ENCODE peak calls at places on chromosomes 11 and 22, in five cellular contexts. R, Z, T, O and Q are unnamed samples.

GRCh38 chr22:45867118-45867905 is 109.7 kb downstream of the WNT7B start:
- DNase-seq in R (peak; percentile 42), Z (no peak), T (peak; percentile 63), O (no peak), Q (no peak)

GRCh38 chr11:88338223-88338661 is 706 bp upstream of the CTSC start:
- DNase-seq in R (peak; percentile 57), Z (peak; percentile 43), T (peak; percentile 70), O (peak; percentile 61), Q (no peak)

GRCh38 chr11:71437879-71438278 is 10.3 kb downstream of the DHCR7 start:
- DNase-seq in R (peak; percentile 47), Z (no peak), T (no peak), O (no peak), Q (no peak)

GRCh38 chr11:130314184-130314748 is 451 bp downstream of the ZBTB44 start:
- DNase-seq in R (peak; percentile 58), Z (peak; percentile 29), T (peak; percentile 76), O (peak; percentile 74), Q (peak; percentile 71)

GRCh38 chr11:73159981-73160777 is 18.1 kb upstream of the FCHSD2 start:
- DNase-seq in R (no peak), Z (no peak), T (no peak), O (no peak), Q (no peak)

GRCh38 chr22:46619830-46620501 is at the start of gene GRAMD4:
- DNase-seq in R (peak; percentile 41), Z (no peak), T (no peak), O (peak; percentile 83), Q (no peak)

GRCh38 chr11:87473174-87473573 is 435.4 kb downstream of the TMEM135 start:
- DNase-seq in R (no peak), Z (no peak), T (no peak), O (no peak), Q (no peak)

GRCh38 chr22:38494498-38494897 is 11.6 kb downstream of the DDX17 start:
- DNase-seq in R (no peak), Z (no peak), T (no peak), O (no peak), Q (no peak)

GRCh38 chr11:96001037-96001436 is 77.1 kb upstream of the MTMR2 start:
- DNase-seq in R (peak; percentile 74), Z (no peak), T (no peak), O (peak; percentile 84), Q (peak; percentile 92)

GRCh38 chr22:45684169-45684568 is 12.5 kb downstream of the ATXN10 start:
- DNase-seq in R (no peak), Z (no peak), T (no peak), O (no peak), Q (no peak)

GRCh38 chr22:32050678-32051515 is 7.8 kb downstream of the SLC5A1 start:
- DNase-seq in R (peak; percentile 85), Z (peak; percentile 40), T (no peak), O (no peak), Q (no peak)

GRCh38 chr11:104142701-104143100 is 21.2 kb downstream of the PDGFD start:
- DNase-seq in R (no peak), Z (no peak), T (no peak), O (no peak), Q (no peak)

GRCh38 chr11:77199346-77199745 is 71.3 kb downstream of the MYO7A start:
- DNase-seq in R (peak; percentile 87), Z (no peak), T (peak; percentile 41), O (no peak), Q (peak; percentile 13)

GRCh38 chr11:16456366-16456765 is 100.0 kb upstream of the SOX6 start:
- DNase-seq in R (no peak), Z (no peak), T (no peak), O (no peak), Q (no peak)

GRCh38 chr22:32542332-32543019 is 67.9 kb downstream of the FBXO7 start:
- DNase-seq in R (no peak), Z (no peak), T (peak; percentile 56), O (peak; percentile 85), Q (peak; percentile 75)

GRCh38 chr11:18461909-18462308 is 6.3 kb downstream of the LDHAL6A start:
- DNase-seq in R (no peak), Z (no peak), T (no peak), O (no peak), Q (no peak)

GRCh38 chr11:3193373-3194015 is 25.1 kb downstream of the MRGPRG start:
- DNase-seq in R (peak; percentile 5), Z (no peak), T (no peak), O (no peak), Q (no peak)

GRCh38 chr22:33569547-33569946 is 350.7 kb downstream of the LARGE1 start:
- DNase-seq in R (no peak), Z (no peak), T (no peak), O (no peak), Q (no peak)

GRCh38 chr11:110529043-110529442 is 99.3 kb downstream of the FDX1 start:
- DNase-seq in R (no peak), Z (no peak), T (no peak), O (no peak), Q (no peak)

GRCh38 chr11:12706531-12707499 is 32.6 kb downstream of the TEAD1 start:
- DNase-seq in R (peak; percentile 42), Z (no peak), T (no peak), O (peak; percentile 64), Q (peak; percentile 50)

GRCh38 chr11:119666463-119667131 is 62.4 kb downstream of the NECTIN1 start:
- DNase-seq in R (peak; percentile 83), Z (peak; percentile 63), T (peak; percentile 83), O (peak; percentile 82), Q (peak; percentile 73)

GRCh38 chr11:48103621-48104561 is 112.7 kb upstream of the OR4B1 start:
- DNase-seq in R (no peak), Z (no peak), T (no peak), O (no peak), Q (no peak)

GRCh38 chr11:57459112-57460016 is 964 bp upstream of the RTN4RL2 start:
- DNase-seq in R (no peak), Z (no peak), T (no peak), O (no peak), Q (no peak)

GRCh38 chr11:130634981-130635473 is 186.6 kb downstream of the ADAMTS15 start:
- DNase-seq in R (peak; percentile 26), Z (no peak), T (no peak), O (no peak), Q (no peak)

GRCh38 chr22:43230983-43231723 is 44.2 kb upstream of the TTLL12 start:
- DNase-seq in R (peak; percentile 64), Z (peak; percentile 60), T (peak; percentile 67), O (peak; percentile 53), Q (peak; percentile 82)

GRCh38 chr11:118046051-118046963 is 30.6 kb upstream of the TMPRSS4 start:
- DNase-seq in R (no peak), Z (no peak), T (no peak), O (no peak), Q (no peak)

DNA sequence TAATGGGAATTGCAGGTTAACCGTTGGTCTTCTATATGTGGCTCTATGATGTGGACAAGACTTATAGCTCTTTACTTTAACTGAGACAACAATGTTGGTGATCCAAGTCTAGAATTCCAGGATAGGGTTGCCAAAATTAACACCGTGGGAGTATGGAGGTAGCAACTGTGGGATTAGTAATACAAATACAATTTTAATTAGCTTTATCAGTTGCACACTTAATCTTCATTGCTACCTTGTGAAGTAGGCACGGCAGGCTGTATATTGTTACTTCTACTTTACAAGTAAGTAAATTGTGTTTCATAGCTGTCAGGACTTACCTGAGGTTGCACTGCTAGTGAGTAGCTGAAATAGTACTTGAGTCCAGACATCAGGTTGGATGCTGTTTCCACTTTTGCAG is 21.0 kb downstream of the MTMR3 start:
- DNase-seq in R (no peak), Z (no peak), T (no peak), O (no peak), Q (no peak)
- TF ChIP-seq CTCF in R (no peak), Z (no peak), T (no peak), O (no peak), Q (no peak)

DNA sequence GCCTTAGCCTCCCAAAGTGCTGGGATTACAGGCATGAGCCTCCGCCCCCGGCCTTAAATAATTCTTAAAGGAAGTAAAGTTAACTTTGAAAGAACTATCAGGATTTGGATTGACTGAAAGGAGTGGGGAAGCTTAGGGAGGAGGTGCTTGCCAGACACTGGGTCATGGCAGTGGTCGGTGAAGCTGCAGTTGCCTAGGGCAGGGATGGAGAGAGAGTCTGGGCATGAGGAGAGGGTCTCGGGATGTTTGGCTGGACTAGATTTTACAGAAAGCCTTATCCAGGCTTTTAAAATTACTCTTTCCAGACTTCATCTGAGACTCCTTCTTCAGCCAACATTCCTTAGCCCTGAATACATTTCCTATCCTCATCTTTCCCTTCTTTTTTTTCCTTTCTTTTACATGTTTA is 520 bp upstream of the NNMT start:
- DNase-seq in R (no peak), Z (no peak), T (no peak), O (no peak), Q (no peak)
- H3K4me3 ChIP-seq in R (no peak overlapping the region), Z (peak overlapping the region; percentile 75), T (peak overlapping the region; percentile 53), O (peak overlapping the region; percentile 57), Q (peak overlapping the region; percentile 36)

GRCh38 chr11:45815747-45816146 is 10.8 kb downstream of the SLC35C1 start:
- DNase-seq in R (no peak), Z (peak; percentile 58), T (no peak), O (no peak), Q (peak; percentile 3)
- TF ChIP-seq CTCF in R (no peak), Z (no peak), T (no peak), O (no peak), Q (no peak)

DNA sequence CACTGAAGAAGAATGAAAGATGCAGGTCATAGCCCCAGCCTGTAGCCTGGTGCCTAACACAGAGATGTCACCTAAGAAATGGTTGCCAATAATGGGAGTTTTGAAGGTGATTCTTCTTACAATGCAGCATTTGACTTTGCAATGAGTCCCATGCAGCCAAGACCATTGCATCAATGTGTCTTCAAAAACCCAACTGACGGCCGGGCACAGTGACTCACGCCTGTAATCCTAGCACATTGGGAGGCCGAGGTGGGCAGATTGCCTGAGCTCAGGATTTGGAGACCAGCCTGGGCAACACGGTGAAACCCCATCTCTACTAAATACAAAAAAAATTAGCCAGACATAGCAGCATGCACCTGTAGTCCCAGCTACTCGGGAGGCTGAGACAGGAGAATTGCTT is 89.3 kb upstream of the ASPHD2 start:
- DNase-seq in R (no peak), Z (no peak), T (no peak), O (no peak), Q (no peak)
- H3K4me3 ChIP-seq in R (no peak overlapping the region), Z (no peak overlapping the region), T (no peak overlapping the region), O (no peak overlapping the region), Q (no peak overlapping the region)

GRCh38 chr11:70167723-70168404 is 35.2 kb upstream of the FADD start:
- DNase-seq in R (no peak), Z (no peak), T (no peak), O (no peak), Q (no peak)
- TF ChIP-seq CTCF in R (no peak), Z (no peak), T (no peak), O (no peak), Q (no peak)

DNA sequence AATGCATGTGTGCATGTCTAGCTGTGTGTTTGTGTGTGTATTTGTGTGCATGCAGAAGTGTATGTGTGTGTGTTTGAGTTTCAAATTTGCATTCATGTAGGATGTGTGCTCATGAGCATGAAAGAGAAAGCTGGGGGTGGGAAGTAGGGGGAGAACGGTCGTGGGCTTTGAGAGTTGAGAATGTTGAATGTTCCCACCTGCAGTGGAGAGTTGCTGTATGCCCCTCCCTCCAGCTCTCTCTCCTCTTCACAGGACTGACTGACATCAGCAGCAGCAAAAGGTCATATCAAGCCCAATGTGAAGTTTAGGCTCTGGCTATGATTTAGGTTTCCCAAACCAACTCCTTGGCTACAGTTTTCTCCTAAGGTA is 63.8 kb upstream of the RRAS2 start:
- DNase-seq in R (no peak), Z (no peak), T (no peak), O (no peak), Q (no peak)
- H3K4me3 ChIP-seq in R (no peak overlapping the region), Z (no peak overlapping the region), T (no peak overlapping the region), O (no peak overlapping the region), Q (no peak overlapping the region)